ENCODE peak calls at places on chromosomes 4 and X, in eight cellular contexts. H is stimulated activated CD4-positive, alpha-beta T cell treated with anti-CD3 and anti-CD28 coated beads, Interleukin-15, amount 100 ng/mL, for 1 hour; V is EL; X is heart left ventricle; K is SK-N-DZ; F is GM12865; W is lung; A is NT2/D1. P is an unnamed sample.

GRCh38 chr4:142408003-142408441 is 438.1 kb downstream of the INPP4B start:
- DNase-seq in H (no peak), A (no peak), F (no peak), W (no peak), V (peak), K (no peak), X (no peak), P (no peak)

GRCh38 chrX:9166566-9166909 is 132.6 kb upstream of the FAM9B start:
- DNase-seq in A (no peak), V (no peak), X (no peak), K (no peak), W (no peak), F (no peak), H (no peak), P (no peak)

GRCh38 chr4:57462843-57463242 is 352.7 kb upstream of the IGFBP7 start:
- DNase-seq in V (no peak), X (no peak), F (no peak), A (no peak), W (no peak), H (no peak), K (no peak), P (no peak)

GRCh38 chrX:71911731-71912050 is 1.0 kb downstream of the NHSL2 start:
- DNase-seq in F (no peak), V (peak), K (no peak), H (no peak), W (no peak), A (no peak), X (peak), P (no peak)

GRCh38 chr4:76305971-76306881 is at the start of gene STBD1:
- DNase-seq in H (no peak), F (peak), W (peak), K (peak), A (peak), V (peak), X (peak), P (peak)

GRCh38 chr4:100823066-100823992 is 305.5 kb upstream of the EMCN start:
- DNase-seq in K (no peak), F (peak), V (peak), W (no peak), A (no peak), H (no peak), X (no peak), P (no peak)

GRCh38 chr4:16659120-16659519 is 239.3 kb downstream of the LDB2 start:
- DNase-seq in K (no peak), H (no peak), A (no peak), W (no peak), V (no peak), X (no peak), F (no peak), P (no peak)

GRCh38 chr4:633406-633805 is 8.0 kb downstream of the PDE6B start:
- DNase-seq in V (no peak), X (no peak), K (no peak), H (no peak), F (no peak), A (no peak), W (no peak), P (no peak)

GRCh38 chr4:123995939-123996338 is 599.3 kb downstream of the SPRY1 start:
- DNase-seq in V (peak), F (no peak), W (no peak), H (no peak), K (no peak), A (no peak), X (no peak), P (no peak)

GRCh38 chrX:47864785-47865184 is 28.1 kb downstream of the ZNF81 start:
- DNase-seq in A (no peak), X (no peak), F (no peak), H (no peak), W (no peak), K (no peak), V (no peak), P (no peak)